ENCODE peak calls at places on chromosomes 2 and 18, in seven cellular contexts. M, D, B, G, A, W and Y are unnamed samples.

GRCh38 chr2:158128168-158128973 is 26.7 kb downstream of the UPP2 start:
- DNase-seq in G (no peak), W (no peak), M (no peak), B (no peak), D (no peak), A (no peak), Y (no peak)

GRCh38 chr18:52992041-52992440 is 652.0 kb downstream of the DCC start:
- DNase-seq in A (no peak), B (no peak), D (no peak), W (no peak), M (peak; percentile 0), G (no peak), Y (no peak)

GRCh38 chr18:11747731-11748130 is 58.7 kb downstream of the GNAL start:
- DNase-seq in A (no peak), D (no peak), G (no peak), B (no peak), W (no peak), M (no peak), Y (no peak)

GRCh38 chr2:1784087-1784486 is 39.8 kb upstream of the PXDN start:
- DNase-seq in B (no peak), W (no peak), M (no peak), A (peak; percentile 45), G (no peak), D (no peak), Y (no peak)

GRCh38 chr18:49031511-49032188 is 80.9 kb upstream of the SMAD7 start:
- DNase-seq in B (no peak), W (peak; percentile 17), A (no peak), D (no peak), G (no peak), M (no peak), Y (no peak)

GRCh38 chr18:35776481-35776880 is 194.9 kb downstream of the GALNT1 start:
- DNase-seq in A (no peak), G (no peak), B (no peak), W (no peak), D (no peak), M (no peak), Y (no peak)

GRCh38 chr18:13232971-13233565 is 14.5 kb downstream of the LDLRAD4 start:
- DNase-seq in W (no peak), M (no peak), G (no peak), D (no peak), B (no peak), A (no peak), Y (no peak)

GRCh38 chr2:222064286-222064685 is 234.5 kb downstream of the PAX3 start:
- DNase-seq in D (no peak), W (no peak), A (no peak), B (no peak), M (no peak), G (no peak), Y (no peak)

GRCh38 chr2:171159326-171160118 is 1.2 kb downstream of the TLK1 start:
- DNase-seq in M (peak; percentile 88), B (peak; percentile 54), D (peak; percentile 81), G (peak; percentile 71), W (peak; percentile 73), A (peak; percentile 76), Y (peak; percentile 77)

GRCh38 chr2:74333175-74333574 is 10.0 kb downstream of the SLC4A5 start:
- DNase-seq in A (peak; percentile 40), B (peak; percentile 11), M (peak; percentile 74), D (peak; percentile 68), W (peak; percentile 41), G (peak; percentile 17), Y (peak; percentile 66)

GRCh38 chr2:167785606-167786005 is 461.8 kb downstream of the STK39 start:
- DNase-seq in M (no peak), G (peak; percentile 57), W (no peak), A (no peak), D (no peak), B (peak; percentile 63), Y (no peak)

GRCh38 chr2:60484080-60484737 is 69.2 kb downstream of the BCL11A start:
- DNase-seq in A (peak; percentile 94), M (peak; percentile 76), D (peak; percentile 78), W (peak; percentile 24), B (no peak), G (peak; percentile 77), Y (peak; percentile 59)

GRCh38 chr2:43131051-43131889 is 95.1 kb downstream of the ZFP36L2 start:
- DNase-seq in B (peak; percentile 45), G (peak; percentile 95), W (peak; percentile 81), M (peak; percentile 88), D (peak; percentile 87), A (peak; percentile 80), Y (peak; percentile 89)

GRCh38 chr2:133953524-133953923 is 300.3 kb upstream of the MGAT5 start:
- DNase-seq in A (no peak), M (no peak), G (no peak), W (peak; percentile 48), D (no peak), B (no peak), Y (no peak)

GRCh38 chr2:188523901-188524300 is 232.2 kb downstream of the GULP1 start:
- DNase-seq in D (peak; percentile 55), G (no peak), A (no peak), B (no peak), W (no peak), M (peak; percentile 35), Y (no peak)

GRCh38 chr2:27889774-27890145 is 427 bp downstream of the RBKS start:
- DNase-seq in G (peak; percentile 40), W (no peak), A (no peak), D (peak; percentile 29), B (no peak), M (peak; percentile 15), Y (peak; percentile 32)

GRCh38 chr2:83565231-83566025 is 893.7 kb downstream of the SUCLG1 start:
- DNase-seq in A (peak; percentile 62), B (no peak), M (no peak), G (no peak), W (no peak), D (no peak), Y (no peak)

DNA sequence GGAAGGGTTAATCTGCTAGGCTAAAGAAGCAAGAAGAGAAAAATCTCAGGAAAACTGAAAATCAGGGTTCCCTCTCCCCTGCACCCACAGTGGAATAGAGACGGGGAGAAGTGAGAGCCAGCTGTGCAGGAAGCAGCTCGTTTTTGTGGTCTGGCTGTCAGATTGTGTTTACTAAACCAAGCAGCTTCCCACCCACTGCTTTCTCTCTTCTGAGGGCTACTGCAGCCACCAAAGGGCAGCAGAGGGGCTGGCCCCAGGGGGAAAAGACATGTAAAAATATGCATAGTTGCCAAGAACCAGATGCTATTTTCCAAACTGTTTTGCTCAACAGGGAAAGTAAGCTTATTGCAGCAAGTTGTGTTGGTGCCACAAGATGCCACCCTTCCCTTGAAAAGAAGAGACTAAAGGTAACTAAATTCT is 72.6 kb upstream of the THUMPD2 start:
- DNase-seq in W (peak; percentile 28), M (peak; percentile 59), D (peak; percentile 44), B (peak; percentile 29), G (peak; percentile 74), A (peak; percentile 96), Y (peak; percentile 39)
- H3K4me3 ChIP-seq in W (no peak overlapping the region), M (no peak overlapping the region), D (no peak overlapping the region), B (no peak overlapping the region), G (no peak overlapping the region), A (peak overlapping the region; percentile 11), Y (no peak overlapping the region)

GRCh38 chr18:57439617-57439975 is 4.4 kb downstream of the ONECUT2 start:
- DNase-seq in M (no peak), G (no peak), B (no peak), W (no peak), A (no peak), D (no peak), Y (no peak)

GRCh38 chr18:57437433-57437781 is 2.2 kb downstream of the ONECUT2 start:
- DNase-seq in M (no peak), G (no peak), D (no peak), B (no peak), W (no peak), A (no peak), Y (no peak)

GRCh38 chr18:57438669-57439616 is 3.8 kb downstream of the ONECUT2 start:
- DNase-seq in W (no peak), M (no peak), B (no peak), D (no peak), A (no peak), G (no peak), Y (no peak)

GRCh38 chr18:57436965-57437333 is 1.8 kb downstream of the ONECUT2 start:
- DNase-seq in D (no peak), A (no peak), M (no peak), G (no peak), W (no peak), B (no peak), Y (no peak)

GRCh38 chr18:57437782-57438668 is 2.9 kb downstream of the ONECUT2 start:
- DNase-seq in G (peak; percentile 57), A (peak; percentile 35), B (no peak), M (peak; percentile 38), W (peak; percentile 40), D (peak; percentile 70), Y (peak; percentile 57)
- TF ChIP-seq CTCF in G (peak; percentile 41), A (peak; percentile 56), B (peak; percentile 50), M (peak; percentile 58), W (peak; percentile 22), D (peak; percentile 57), Y (peak; percentile 70)

DNA sequence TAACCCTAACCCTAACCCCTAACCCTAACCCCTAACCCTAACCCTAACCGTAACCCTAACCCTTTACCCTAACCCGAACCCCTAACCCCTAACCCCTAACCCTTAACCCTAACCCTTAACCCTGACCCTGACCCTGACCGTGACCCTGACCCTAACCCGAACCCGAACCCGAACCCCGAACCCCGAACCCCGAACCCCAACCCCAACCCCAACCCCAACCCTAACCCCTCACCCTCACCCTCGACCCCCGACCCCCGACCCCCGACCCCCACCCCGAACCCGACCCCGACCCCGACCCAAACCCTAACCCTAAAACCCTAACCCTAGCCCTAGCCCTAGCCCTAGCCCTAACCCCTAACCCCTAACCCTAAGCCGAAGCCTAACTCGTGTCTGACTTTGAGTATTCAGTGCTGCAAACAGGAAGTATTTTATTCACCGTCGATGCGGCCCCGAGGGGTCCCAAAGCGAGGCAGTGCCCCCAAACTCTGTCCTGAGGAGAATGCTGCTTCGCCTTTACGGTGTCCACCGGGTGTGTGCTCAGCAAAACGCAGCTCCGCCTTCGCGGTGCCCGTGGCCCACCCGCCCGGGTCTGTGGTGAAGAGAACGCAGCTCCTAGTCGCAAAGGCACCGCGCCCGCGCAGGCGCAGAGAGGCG is 36.0 kb downstream of the FAM110C start:
- DNase-seq in D (no peak), A (no peak), M (no peak), G (peak; percentile 10), W (no peak), B (no peak), Y (no peak)
- H3K4me3 ChIP-seq in D (no peak overlapping the region), A (no peak overlapping the region), M (no peak overlapping the region), G (no peak overlapping the region), W (no peak overlapping the region), B (no peak overlapping the region), Y (no peak overlapping the region)

GRCh38 chr2:237685408-237685807 is 58.0 kb downstream of the LRRFIP1 start:
- DNase-seq in A (no peak), B (no peak), M (peak; percentile 58), D (peak; percentile 47), W (no peak), G (no peak), Y (peak; percentile 52)
- TF ChIP-seq CTCF in A (peak; percentile 47), B (peak; percentile 33), M (peak; percentile 64), D (peak; percentile 44), W (no peak), G (peak; percentile 55), Y (peak; percentile 28)

GRCh38 chr2:231621051-231621879 is 28.6 kb downstream of the TEX44 start:
- DNase-seq in A (peak; percentile 15), M (peak; percentile 58), D (peak; percentile 52), B (no peak), W (no peak), G (no peak), Y (peak; percentile 50)
- H3K4me3 ChIP-seq in A (no peak overlapping the region), M (peak overlapping the region; percentile 32), D (no peak overlapping the region), B (no peak overlapping the region), W (no peak overlapping the region), G (no peak overlapping the region), Y (no peak overlapping the region)